ENCODE peak calls at places on chromosomes 4 and X, in eight cellular contexts. Q, T, D, I, O, J, A and B are unnamed samples.
A peak's percentile ranks its signal among the peaks of the same experiment; 100 is the strongest.

GRCh38 chr4:166318810-166319525 is 445.9 kb downstream of the TLL1 start:
- DNase-seq in A (no peak), O (peak; percentile 53), J (no peak), Q (no peak), I (no peak), D (peak; percentile 72), T (no peak), B (no peak)

GRCh38 chr4:90234916-90235547 is 107.8 kb downstream of the CCSER1 start:
- DNase-seq in D (no peak), J (no peak), O (no peak), Q (no peak), A (no peak), I (no peak), T (no peak), B (no peak)

GRCh38 chr4:11073621-11074051 is 355.1 kb downstream of the HS3ST1 start:
- DNase-seq in J (no peak), Q (no peak), T (no peak), A (no peak), D (peak; percentile 5), I (no peak), O (peak; percentile 99), B (no peak)

GRCh38 chr4:106255195-106255594 is 60.8 kb downstream of the TBCK start:
- DNase-seq in Q (no peak), A (no peak), T (no peak), I (no peak), O (no peak), J (no peak), D (no peak), B (no peak)

GRCh38 chrX:153516055-153516454 is 1.4 kb upstream of the ATP2B3 start:
- DNase-seq in Q (no peak), J (no peak), T (no peak), I (no peak), O (no peak), D (no peak), A (no peak), B (no peak)

GRCh38 chr4:1593038-1593417 is 91.1 kb downstream of the FAM53A start:
- DNase-seq in A (no peak), T (no peak), Q (no peak), J (no peak), I (peak; percentile 31), O (no peak), D (no peak), B (peak; percentile 43)

GRCh38 chr4:181235361-181235760 is 1007.8 kb upstream of the TENM3 start:
- DNase-seq in Q (no peak), O (no peak), T (no peak), A (no peak), J (no peak), D (no peak), I (no peak), B (no peak)

GRCh38 chrX:14963447-14964236 is 90.4 kb downstream of the MOSPD2 start:
- DNase-seq in Q (no peak), I (no peak), T (no peak), O (no peak), J (no peak), D (peak; percentile 21), A (no peak), B (no peak)

GRCh38 chrX:130285710-130286109 is 17.0 kb upstream of the ZNF280C start:
- DNase-seq in T (no peak), I (no peak), O (no peak), A (no peak), J (no peak), Q (no peak), D (no peak), B (no peak)

GRCh38 chrX:2960861-2961515 is 31.8 kb upstream of the ARSD start:
- DNase-seq in A (no peak), I (no peak), D (no peak), O (no peak), T (no peak), J (no peak), Q (no peak), B (no peak)

GRCh38 chr4:10092481-10093272 is 23.9 kb downstream of the WDR1 start:
- DNase-seq in Q (no peak), O (no peak), J (no peak), I (no peak), D (no peak), T (no peak), A (no peak), B (peak; percentile 53)

GRCh38 chr4:124713213-124713592 is 671 bp upstream of the ANKRD50 start:
- DNase-seq in T (no peak), A (no peak), D (peak; percentile 63), I (peak; percentile 77), J (peak; percentile 39), O (peak; percentile 31), Q (peak; percentile 64), B (peak; percentile 77)

GRCh38 chrX:11427082-11428033 is 134.1 kb downstream of the AMELX start:
- DNase-seq in A (no peak), Q (no peak), D (no peak), I (no peak), O (no peak), T (no peak), J (peak; percentile 32), B (peak; percentile 61)

GRCh38 chr4:188399834-188400233 is 260.6 kb downstream of the TRIML1 start:
- DNase-seq in O (no peak), I (no peak), Q (no peak), A (no peak), D (no peak), T (no peak), J (no peak), B (no peak)

GRCh38 chr4:183984561-183984960 is 79.5 kb downstream of the STOX2 start:
- DNase-seq in O (no peak), I (no peak), A (no peak), D (no peak), T (no peak), Q (no peak), J (no peak), B (no peak)

GRCh38 chrX:86946569-86946968 is 571.0 kb upstream of the KLHL4 start:
- DNase-seq in Q (no peak), I (no peak), T (no peak), O (no peak), D (no peak), J (peak; percentile 2), A (no peak), B (no peak)

GRCh38 chr4:161869511-161869910 is 294.3 kb downstream of the FSTL5 start:
- DNase-seq in A (no peak), J (no peak), I (no peak), Q (no peak), T (no peak), D (no peak), O (no peak), B (no peak)

GRCh38 chr4:15234101-15234500 is 193.7 kb upstream of the C1QTNF7 start:
- DNase-seq in I (no peak), J (no peak), D (peak; percentile 91), A (no peak), Q (no peak), T (no peak), O (no peak), B (no peak)

GRCh38 chrX:14013074-14013473 is 16.6 kb downstream of the GEMIN8 start:
- DNase-seq in A (no peak), T (no peak), D (peak; percentile 76), I (no peak), O (no peak), J (no peak), Q (no peak), B (no peak)

GRCh38 chr4:552059-552458 is 24.0 kb downstream of the TMEM271 start:
- DNase-seq in D (no peak), O (no peak), A (no peak), T (no peak), I (no peak), J (no peak), Q (no peak), B (no peak)
- TF ChIP-seq CTCF in D (no peak), O (no peak), A (no peak), T (no peak), I (no peak), J (no peak), Q (no peak), B (no peak)

GRCh38 chr4:112063260-112063659 is 82.0 kb upstream of the FAM241A start:
- DNase-seq in Q (no peak), I (no peak), A (no peak), D (no peak), O (no peak), J (no peak), T (no peak), B (no peak)
- TF ChIP-seq CTCF in Q (no peak), I (no peak), A (no peak), D (no peak), O (no peak), J (no peak), T (no peak), B (no peak)

GRCh38 chr4:8342651-8343050 is 73.1 kb downstream of the HTRA3 start:
- DNase-seq in I (peak; percentile 20), T (no peak), O (no peak), A (no peak), D (no peak), J (no peak), Q (no peak), B (no peak)
- TF ChIP-seq CTCF in I (no peak), T (no peak), O (no peak), A (no peak), D (no peak), J (no peak), Q (no peak), B (no peak)

DNA sequence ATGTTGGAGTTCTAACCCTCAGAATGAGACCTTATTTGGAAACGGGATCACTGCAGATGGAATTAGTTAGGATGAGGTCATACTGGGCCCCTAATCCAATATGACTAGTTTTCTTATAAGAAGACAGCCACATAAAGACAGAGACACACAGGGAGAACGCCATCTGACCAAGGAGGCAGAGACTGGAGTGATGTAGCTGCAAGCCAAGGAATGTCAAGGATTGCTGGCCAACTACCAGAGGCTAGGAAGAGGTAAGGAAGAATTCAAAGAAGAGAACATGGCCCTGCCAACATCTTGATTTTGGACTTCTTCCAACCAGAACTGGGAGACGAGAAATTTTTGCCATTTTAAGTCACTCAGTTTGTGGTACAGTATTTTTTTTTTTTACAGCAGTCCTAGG is 152.8 kb upstream of the DIPK2B start:
- DNase-seq in D (no peak), O (peak; percentile 15), J (no peak), A (no peak), I (no peak), T (no peak), Q (no peak), B (no peak)
- TF ChIP-seq CTCF in D (no peak), O (no peak), J (no peak), A (no peak), I (no peak), T (no peak), Q (no peak), B (no peak)

DNA sequence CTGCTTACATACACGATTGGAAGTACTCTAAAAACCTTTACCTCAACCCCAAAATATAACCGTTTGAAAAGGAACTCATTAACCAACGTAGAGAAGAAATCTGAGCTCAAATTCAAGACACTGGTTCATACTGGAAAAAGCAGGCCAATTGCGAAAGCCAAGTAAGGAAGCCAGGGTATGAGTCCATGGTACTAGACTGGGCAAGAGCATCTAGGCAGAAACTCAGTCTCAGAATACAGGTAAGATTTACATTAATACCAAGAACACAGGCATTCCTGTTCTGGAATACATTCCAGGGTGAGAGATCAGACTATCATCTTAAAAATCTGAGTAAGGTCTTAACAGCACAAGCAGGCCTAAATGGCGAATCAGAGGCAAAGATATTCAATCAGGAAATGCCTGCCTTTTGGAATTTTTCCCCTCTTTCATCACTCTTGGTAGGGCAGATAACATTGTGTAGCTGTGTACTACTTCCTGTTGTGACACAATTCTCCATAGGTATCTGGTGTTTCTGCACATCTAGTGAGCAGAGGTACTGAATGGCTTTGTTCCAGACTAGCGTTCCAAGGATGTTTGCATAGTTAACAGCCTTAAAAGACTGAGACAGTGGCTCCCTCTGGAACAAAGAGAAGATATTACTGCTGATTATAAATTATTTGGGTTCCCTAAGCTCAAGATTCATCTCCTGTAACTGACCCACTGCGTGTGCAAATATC is 311.3 kb downstream of the PCDH19 start:
- DNase-seq in T (no peak), Q (no peak), D (peak; percentile 0), O (no peak), I (no peak), A (no peak), J (no peak), B (no peak)
- TF ChIP-seq CTCF in T (no peak), Q (no peak), D (no peak), O (no peak), I (no peak), A (no peak), J (no peak), B (no peak)